ENCODE peak calls at places on chromosomes 2 and 18, in four cellular contexts. P, N, F and L are unnamed samples.

GRCh38 chr18:7464245-7464966 is 102.7 kb upstream of the PTPRM start:
- DNase-seq in N (no peak), P (no peak), F (no peak), L (no peak)

GRCh38 chr18:3773303-3773702 is 323.3 kb downstream of the TGIF1 start:
- DNase-seq in N (no peak), F (no peak), P (no peak), L (no peak)

GRCh38 chr2:128665113-128665512 is 346.4 kb upstream of the HS6ST1 start:
- DNase-seq in F (no peak), N (no peak), P (no peak), L (no peak)

GRCh38 chr2:229610359-229610758 is 104.0 kb downstream of the DNER start:
- DNase-seq in P (no peak), N (no peak), F (no peak), L (no peak)

GRCh38 chr2:85066874-85067351 is 66.3 kb upstream of the TCF7L1 start:
- DNase-seq in N (peak), P (peak), F (no peak), L (peak)

GRCh38 chr2:225889452-225889851 is 489.9 kb downstream of the NYAP2 start:
- DNase-seq in N (peak), F (no peak), P (peak), L (no peak)

GRCh38 chr2:62713837-62714236 is 8.3 kb downstream of the EHBP1 start:
- DNase-seq in F (no peak), P (no peak), N (no peak), L (no peak)

GRCh38 chr2:219010162-219010756 is 17.0 kb upstream of the CRYBA2 start:
- DNase-seq in N (no peak), F (no peak), P (peak), L (no peak)

GRCh38 chr2:28393115-28393836 is 618 bp downstream of the FOSL2 start:
- DNase-seq in P (peak), N (no peak), F (no peak), L (peak)

GRCh38 chr18:48800479-48800876 is 150.3 kb downstream of the SMAD7 start:
- DNase-seq in P (no peak), N (no peak), F (no peak), L (no peak)

GRCh38 chr2:95530734-95531133 is 46.2 kb upstream of the TRIM43B start:
- DNase-seq in F (no peak), P (no peak), N (no peak), L (no peak)